ENCODE peak calls at places on chromosomes 1 and 21, in five cellular contexts. K is K562, G is GM12878, C is HepG2, F is WTC11. T is an unnamed sample.

GRCh38 chr1:121519042-121519755 is 334.4 kb downstream of the SRGAP2C start:
- DNase-seq in K (peak; percentile 17), G (no peak), C (peak; percentile 61), F (peak; percentile 83), T (peak; percentile 40)

GRCh38 chr1:1173061-1173792 is 453 bp upstream of the TTLL10 start:
- DNase-seq in K (no peak), G (no peak), C (no peak), F (peak; percentile 19), T (no peak)

GRCh38 chr1:243708210-243708609 is 141.8 kb downstream of the AKT3 start:
- DNase-seq in K (no peak), G (no peak), C (no peak), F (no peak), T (no peak)

GRCh38 chr1:154534263-154534844 is 24.1 kb downstream of the UBE2Q1 start:
- DNase-seq in K (peak; percentile 58), G (no peak), C (peak; percentile 59), F (peak; percentile 72), T (peak; percentile 77)

GRCh38 chr1:194295690-194296089 is 1109.3 kb upstream of the B3GALT2 start:
- DNase-seq in K (no peak), G (no peak), C (peak; percentile 15), F (no peak), T (peak; percentile 59)

GRCh38 chr21:39315603-39316002 is 2.2 kb upstream of the BRWD1 start:
- DNase-seq in K (no peak), G (no peak), C (no peak), F (no peak), T (no peak)

GRCh38 chr1:113931456-113931855 is 2.3 kb downstream of the HIPK1 start:
- DNase-seq in K (no peak), G (no peak), C (peak; percentile 24), F (no peak), T (no peak)

GRCh38 chr1:183873642-183874041 is 68.7 kb downstream of the RGL1 start:
- DNase-seq in K (no peak), G (no peak), C (no peak), F (no peak), T (no peak)

GRCh38 chr1:15027515-15027948 is 126.0 kb upstream of the TMEM51 start:
- DNase-seq in K (peak; percentile 81), G (no peak), C (peak; percentile 56), F (peak; percentile 87), T (peak; percentile 64)

DNA sequence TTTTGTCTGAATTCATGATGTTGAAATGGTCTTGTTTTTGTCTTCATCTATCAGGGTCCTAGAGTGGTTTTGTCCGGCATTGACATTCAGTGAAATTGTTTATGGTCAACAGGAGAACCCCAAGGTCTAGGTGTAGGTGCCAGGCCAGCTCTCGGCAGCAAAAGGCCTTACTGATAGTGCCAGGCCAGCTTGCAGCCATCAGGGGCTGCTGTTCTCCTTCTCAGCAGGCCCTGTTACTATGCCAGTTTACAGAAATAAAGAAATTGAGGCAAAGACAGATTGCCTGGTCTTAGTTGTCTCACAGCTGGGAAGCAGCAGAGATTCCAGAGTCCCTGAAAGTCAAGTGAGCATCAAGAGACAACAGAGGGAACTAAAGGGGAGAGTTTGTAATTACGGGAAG is 12.0 kb downstream of the HMGB4 start:
- DNase-seq in K (no peak), G (no peak), C (no peak), F (no peak), T (no peak)
- TF ChIP-seq CTCF in K (no peak), G (no peak), C (no peak), F (no peak), T (no peak)

DNA sequence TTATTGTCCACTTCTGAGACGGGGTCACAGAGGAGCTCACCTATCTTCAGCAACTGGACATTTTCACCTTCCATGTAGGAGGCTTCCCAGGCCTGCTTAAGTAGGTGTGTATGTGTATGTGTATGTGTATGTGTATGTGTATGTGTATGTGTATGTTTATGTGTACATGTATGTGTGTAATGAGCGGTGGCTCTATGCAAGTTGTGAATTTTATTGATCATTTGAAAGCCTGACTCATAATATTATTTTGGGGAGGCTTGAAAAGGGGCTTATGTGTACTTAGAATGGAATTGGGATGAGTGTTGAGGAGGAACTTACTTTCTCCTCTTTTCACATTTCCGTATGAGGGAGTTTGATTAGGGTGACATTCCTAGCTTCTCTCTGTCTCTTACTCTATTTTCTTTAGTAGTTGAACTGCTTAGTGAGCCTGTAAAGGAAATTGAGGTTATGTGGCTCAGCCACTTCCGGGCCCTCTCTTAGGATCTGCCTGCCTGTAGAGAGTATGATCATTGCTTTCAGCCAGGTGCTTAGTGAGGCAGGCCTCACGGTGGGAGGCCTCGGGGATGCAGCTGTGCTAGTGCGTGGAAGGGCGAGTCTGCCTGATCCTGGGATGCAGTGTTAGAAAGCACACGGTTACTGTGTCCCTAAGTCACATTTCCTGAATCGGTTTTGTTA is 61.0 kb downstream of the IER5 start:
- DNase-seq in K (no peak), G (no peak), C (no peak), F (peak; percentile 26), T (no peak)
- TF ChIP-seq ESRRA in K (no peak), G (no peak), C (no peak), F (no peak), T (no peak)

GRCh38 chr1:11059166-11059989 is 440 bp downstream of the SRM start:
- DNase-seq in K (peak; percentile 65), G (no peak), C (no peak), F (no peak), T (no peak)
- TF ChIP-seq CTCF in K (no peak), G (no peak), C (no peak), F (no peak), T (no peak)

DNA sequence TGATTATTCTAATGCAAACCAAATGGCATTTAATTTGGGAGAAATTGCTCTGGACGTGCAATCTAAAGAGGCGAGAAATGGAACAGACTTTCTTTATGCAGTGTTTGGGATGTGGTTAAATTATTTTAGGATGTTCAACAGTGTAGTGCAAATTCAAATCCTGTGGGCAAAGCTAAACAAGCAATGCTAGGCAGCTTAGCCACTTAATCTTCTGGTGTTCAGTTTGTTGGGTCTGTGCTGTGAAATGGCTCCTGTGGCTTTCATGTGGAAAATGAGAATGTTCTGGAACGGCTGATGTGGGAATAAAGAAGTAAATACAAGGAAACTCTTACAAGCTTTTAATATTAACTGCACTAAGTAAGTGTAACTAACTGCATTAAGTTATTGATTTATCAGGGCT is 766.6 kb downstream of the ADGRL2 start:
- DNase-seq in K (no peak), G (no peak), C (no peak), F (no peak), T (no peak)
- TF ChIP-seq ESRRA in K (no peak), G (no peak), C (no peak), F (no peak), T (no peak)

DNA sequence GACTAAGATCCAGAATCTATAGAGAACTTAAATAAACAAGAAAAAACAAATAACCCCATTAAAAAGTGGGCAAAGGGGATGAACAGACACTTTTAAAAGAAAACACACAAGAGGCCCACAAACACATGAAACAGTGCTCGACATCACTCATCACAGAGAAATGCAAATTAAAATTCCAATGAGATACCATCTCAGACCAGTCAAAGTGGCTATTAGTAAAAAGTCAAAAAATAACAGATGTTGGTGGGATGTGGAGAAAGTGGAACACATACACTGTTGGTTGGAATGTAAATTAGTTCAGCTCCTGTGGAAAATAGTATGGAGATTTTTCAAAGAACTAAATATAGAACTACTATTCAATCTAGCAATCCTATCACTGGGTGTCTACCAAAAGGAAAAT is 143.1 kb downstream of the IFI44 start:
- DNase-seq in K (no peak), G (no peak), C (no peak), F (no peak), T (no peak)
- TF ChIP-seq CTCF in K (no peak), G (no peak), C (no peak), F (no peak), T (no peak)

GRCh38 chr1:196366817-196367495 is 241.3 kb downstream of the KCNT2 start:
- DNase-seq in K (no peak), G (no peak), C (no peak), F (no peak), T (no peak)
- TF ChIP-seq ESRRA in K (no peak), G (no peak), C (no peak), F (no peak), T (no peak)

DNA sequence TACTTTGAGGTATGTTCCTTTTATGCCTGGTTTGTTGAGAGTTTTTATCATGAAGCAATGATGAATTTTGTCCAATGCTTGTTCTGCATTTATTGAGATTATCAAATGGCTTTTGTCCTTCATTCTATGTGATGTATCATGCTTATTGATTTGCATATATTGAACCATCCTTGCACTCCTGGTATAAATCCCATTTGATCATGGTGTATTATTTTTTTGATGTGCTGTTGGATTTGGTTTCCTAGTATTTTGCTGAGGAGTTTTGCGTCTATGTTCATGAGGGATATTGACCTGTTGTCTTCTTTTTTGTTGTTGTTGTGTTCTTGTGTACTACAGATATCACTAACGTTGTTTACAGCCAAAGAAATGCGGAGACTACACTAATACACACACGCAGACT is 4.1 kb downstream of the DNAH14 start:
- DNase-seq in K (no peak), G (no peak), C (no peak), F (no peak), T (no peak)
- TF ChIP-seq CTCF in K (no peak), G (no peak), C (no peak), F (no peak), T (no peak)